ENCODE peak calls at places on chromosomes 6 and 20, in seven cellular contexts. J is GM23248; C is kidney glomerular epithelial cell; E is NCI-H1417; A is effector memory CD8-positive, alpha-beta T cell; V is EL; N is GM03348. O is an unnamed sample.

GRCh38 chr6:16585805-16586204 is 175.5 kb downstream of the ATXN1 start:
- DNase-seq in N (peak), J (no peak), E (no peak), C (no peak), A (no peak), V (peak), O (no peak)

GRCh38 chr6:16095180-16095579 is 33.7 kb upstream of the MYLIP start:
- DNase-seq in V (no peak), A (no peak), J (peak), C (no peak), E (no peak), N (no peak), O (no peak)

GRCh38 chr6:36975231-36976004 is 10.6 kb downstream of the MTCH1 start:
- DNase-seq in A (no peak), J (no peak), V (no peak), E (no peak), C (no peak), N (no peak), O (no peak)

GRCh38 chr6:43984442-43985321 is 142.6 kb downstream of the MRPL14 start:
- DNase-seq in E (no peak), A (no peak), V (no peak), J (peak), C (no peak), N (no peak), O (peak)

GRCh38 chr6:33609444-33610034 is 11.6 kb upstream of the ITPR3 start:
- DNase-seq in N (peak), C (peak), J (peak), E (no peak), A (no peak), V (peak), O (no peak)

GRCh38 chr6:87944541-87944954 is 103.1 kb upstream of the SPACA1 start:
- DNase-seq in V (peak), C (no peak), J (peak), N (peak), A (no peak), E (peak), O (no peak)

GRCh38 chr20:44521484-44522481 is at the start of gene SERINC3:
- DNase-seq in E (peak), C (peak), J (peak), A (peak), N (peak), V (peak), O (peak)

GRCh38 chr6:154343473-154344308 is 12.9 kb downstream of the IPCEF1 start:
- DNase-seq in E (no peak), C (no peak), A (no peak), J (peak), N (peak), V (peak), O (no peak)

GRCh38 chr6:130033999-130034814 is 15.8 kb downstream of the L3MBTL3 start:
- DNase-seq in A (no peak), J (peak), E (no peak), C (peak), N (peak), V (peak), O (no peak)

GRCh38 chr6:139044250-139044649 is 15.7 kb downstream of the ABRACL start:
- DNase-seq in N (no peak), C (no peak), J (no peak), E (no peak), A (no peak), V (no peak), O (no peak)

GRCh38 chr6:73739097-73739496 is 43.1 kb downstream of the CD109 start:
- DNase-seq in J (peak), E (peak), A (peak), C (peak), V (peak), N (peak), O (no peak)

GRCh38 chr20:62063601-62063980 is 2.1 kb downstream of the TAF4 start:
- DNase-seq in N (no peak), J (peak), E (peak), V (no peak), C (no peak), A (no peak), O (no peak)

GRCh38 chr6:143629104-143630080 is 48.4 kb upstream of the PHACTR2 start:
- DNase-seq in A (no peak), V (peak), E (no peak), C (no peak), N (no peak), J (peak), O (no peak)

GRCh38 chr20:63312690-63313348 is 19.8 kb downstream of the COL20A1 start:
- DNase-seq in A (no peak), E (no peak), C (no peak), N (no peak), V (no peak), J (peak), O (no peak)

GRCh38 chr6:27977387-27977786 is 20.3 kb downstream of the OR2B6 start:
- DNase-seq in V (no peak), J (no peak), A (no peak), N (no peak), C (no peak), E (peak), O (no peak)

GRCh38 chr6:33414592-33415271 is 3.2 kb downstream of the CUTA start:
- DNase-seq in J (peak), C (no peak), E (no peak), N (no peak), A (no peak), V (peak), O (no peak)

GRCh38 chr20:3654326-3655031 is 8.7 kb downstream of the GFRA4 start:
- DNase-seq in E (peak), N (no peak), A (no peak), J (no peak), C (peak), V (no peak), O (peak)

GRCh38 chr20:25248501-25249172 is 752 bp downstream of the PYGB start:
- DNase-seq in A (no peak), E (peak), J (peak), V (peak), C (peak), N (peak), O (no peak)

GRCh38 chr6:113067612-113068262 is 720.6 kb downstream of the RFPL4B start:
- DNase-seq in E (no peak), J (peak), V (peak), N (no peak), A (no peak), C (peak), O (no peak)

GRCh38 chr6:53410508-53411258 is 61.9 kb upstream of the ELOVL5 start:
- DNase-seq in C (no peak), V (peak), J (peak), E (peak), N (peak), A (peak), O (no peak)

GRCh38 chr6:35081426-35081851 is 59.7 kb downstream of the TCP11 start:
- DNase-seq in N (no peak), E (no peak), C (no peak), J (no peak), V (no peak), A (no peak), O (peak)

GRCh38 chr6:42201382-42201781 is 6.6 kb upstream of the GUCA1B start:
- DNase-seq in N (no peak), V (no peak), C (no peak), J (no peak), E (no peak), A (no peak), O (no peak)

GRCh38 chr6:169912266-169913095 is 161.1 kb downstream of the ERMARD start:
- DNase-seq in C (no peak), A (no peak), E (no peak), J (peak), V (no peak), N (no peak), O (no peak)

GRCh38 chr6:125020385-125020784 is 58.1 kb downstream of the RNF217 start:
- DNase-seq in V (no peak), N (peak), J (peak), A (no peak), C (no peak), E (peak), O (no peak)

GRCh38 chr6:145283856-145284255 is 451.5 kb downstream of the EPM2A start:
- DNase-seq in J (no peak), A (no peak), V (no peak), N (no peak), E (no peak), C (no peak), O (no peak)

GRCh38 chr6:158068893-158069799 is 87.5 kb downstream of the SYNJ2 start:
- DNase-seq in C (peak), E (peak), N (peak), J (peak), A (no peak), V (peak), O (no peak)